ENCODE peak calls at places on chromosomes 7 and 10, in seven cellular contexts. One of them, this sample, is unnamed.

GRCh38 chr7:3005257-3005656 is 38.4 kb downstream of the CARD11 start:
- DNase-seq in PC-3: peak; percentile 19
- DNase-seq in colonic mucosa: no peak
- DNase-seq in fibroblast of lung: no peak
- DNase-seq in MM.1S: no peak
- DNase-seq in GM12878: no peak
- DNase-seq in HCT116: no peak
- DNase-seq in this sample: no peak

GRCh38 chr10:5583525-5584175 is 58.9 kb downstream of the CALML3 start:
- DNase-seq in PC-3: peak; percentile 84
- DNase-seq in colonic mucosa: peak; percentile 66
- DNase-seq in fibroblast of lung: peak; percentile 67
- DNase-seq in MM.1S: peak; percentile 74
- DNase-seq in GM12878: peak; percentile 37
- DNase-seq in HCT116: no peak
- DNase-seq in this sample: no peak

GRCh38 chr10:102620138-102620591 is 24.1 kb upstream of the TRIM8 start:
- DNase-seq in PC-3: no peak
- DNase-seq in colonic mucosa: no peak
- DNase-seq in fibroblast of lung: no peak
- DNase-seq in MM.1S: no peak
- DNase-seq in GM12878: no peak
- DNase-seq in HCT116: no peak
- DNase-seq in this sample: no peak

GRCh38 chr10:15719899-15720634 is at the start of gene ITGA8:
- DNase-seq in PC-3: no peak
- DNase-seq in colonic mucosa: peak; percentile 23
- DNase-seq in fibroblast of lung: no peak
- DNase-seq in MM.1S: peak; percentile 94
- DNase-seq in GM12878: no peak
- DNase-seq in HCT116: no peak
- DNase-seq in this sample: no peak

GRCh38 chr10:86936661-86937501 is 20.5 kb downstream of the MMRN2 start:
- DNase-seq in PC-3: no peak
- DNase-seq in colonic mucosa: no peak
- DNase-seq in fibroblast of lung: peak; percentile 55
- DNase-seq in MM.1S: no peak
- DNase-seq in GM12878: no peak
- DNase-seq in HCT116: no peak
- DNase-seq in this sample: no peak

GRCh38 chr10:86104156-86104555 is 262.4 kb downstream of the GRID1 start:
- DNase-seq in PC-3: no peak
- DNase-seq in colonic mucosa: no peak
- DNase-seq in fibroblast of lung: no peak
- DNase-seq in MM.1S: no peak
- DNase-seq in GM12878: no peak
- DNase-seq in HCT116: no peak
- DNase-seq in this sample: no peak

GRCh38 chr7:155795951-155796350 is 16.3 kb downstream of the SHH start:
- DNase-seq in PC-3: no peak
- DNase-seq in colonic mucosa: no peak
- DNase-seq in fibroblast of lung: no peak
- DNase-seq in MM.1S: no peak
- DNase-seq in GM12878: no peak
- DNase-seq in HCT116: no peak
- DNase-seq in this sample: no peak

GRCh38 chr7:81618400-81619014 is 151.3 kb downstream of the HGF start:
- DNase-seq in PC-3: peak; percentile 90
- DNase-seq in colonic mucosa: no peak
- DNase-seq in fibroblast of lung: peak; percentile 96
- DNase-seq in MM.1S: no peak
- DNase-seq in GM12878: no peak
- DNase-seq in HCT116: peak; percentile 80
- DNase-seq in this sample: peak; percentile 42

GRCh38 chr10:130188195-130189175 is 52.3 kb downstream of the GLRX3 start:
- DNase-seq in PC-3: no peak
- DNase-seq in colonic mucosa: no peak
- DNase-seq in fibroblast of lung: no peak
- DNase-seq in MM.1S: no peak
- DNase-seq in GM12878: no peak
- DNase-seq in HCT116: no peak
- DNase-seq in this sample: no peak

GRCh38 chr10:19531324-19531723 is 284.9 kb upstream of the PLXDC2 start:
- DNase-seq in PC-3: no peak
- DNase-seq in colonic mucosa: no peak
- DNase-seq in fibroblast of lung: no peak
- DNase-seq in MM.1S: no peak
- DNase-seq in GM12878: no peak
- DNase-seq in HCT116: no peak
- DNase-seq in this sample: no peak

GRCh38 chr7:45564886-45565455 is 9.2 kb upstream of the ADCY1 start:
- DNase-seq in PC-3: no peak
- DNase-seq in colonic mucosa: no peak
- DNase-seq in fibroblast of lung: no peak
- DNase-seq in MM.1S: no peak
- DNase-seq in GM12878: no peak
- DNase-seq in HCT116: no peak
- DNase-seq in this sample: no peak

GRCh38 chr7:131104611-131105293 is 222.9 kb upstream of the MKLN1 start:
- DNase-seq in PC-3: no peak
- DNase-seq in colonic mucosa: no peak
- DNase-seq in fibroblast of lung: peak; percentile 9
- DNase-seq in MM.1S: no peak
- DNase-seq in GM12878: no peak
- DNase-seq in HCT116: no peak
- DNase-seq in this sample: no peak

GRCh38 chr7:27901028-27901760 is 161.2 kb downstream of the TAX1BP1 start:
- DNase-seq in PC-3: peak; percentile 28
- DNase-seq in colonic mucosa: no peak
- DNase-seq in fibroblast of lung: peak; percentile 46
- DNase-seq in MM.1S: peak; percentile 78
- DNase-seq in GM12878: peak; percentile 55
- DNase-seq in HCT116: no peak
- DNase-seq in this sample: no peak

GRCh38 chr10:124145109-124145860 is 51.9 kb upstream of the CHST15 start:
- DNase-seq in PC-3: no peak
- DNase-seq in colonic mucosa: peak; percentile 39
- DNase-seq in fibroblast of lung: no peak
- DNase-seq in MM.1S: no peak
- DNase-seq in GM12878: no peak
- DNase-seq in HCT116: no peak
- DNase-seq in this sample: no peak

GRCh38 chr7:42057331-42057730 is 179.7 kb downstream of the GLI3 start:
- DNase-seq in PC-3: peak; percentile 23
- DNase-seq in colonic mucosa: no peak
- DNase-seq in fibroblast of lung: no peak
- DNase-seq in MM.1S: no peak
- DNase-seq in GM12878: no peak
- DNase-seq in HCT116: no peak
- DNase-seq in this sample: no peak

GRCh38 chr7:134891262-134892001 is 94.9 kb upstream of the AGBL3 start:
- DNase-seq in PC-3: peak; percentile 92
- DNase-seq in colonic mucosa: peak; percentile 45
- DNase-seq in fibroblast of lung: peak; percentile 96
- DNase-seq in MM.1S: peak; percentile 25
- DNase-seq in GM12878: no peak
- DNase-seq in HCT116: peak; percentile 94
- DNase-seq in this sample: peak; percentile 66

GRCh38 chr7:157413881-157414701 is 77.3 kb downstream of the DNAJB6 start:
- DNase-seq in PC-3: no peak
- DNase-seq in colonic mucosa: no peak
- DNase-seq in fibroblast of lung: no peak
- DNase-seq in MM.1S: no peak
- DNase-seq in GM12878: no peak
- DNase-seq in HCT116: no peak
- DNase-seq in this sample: no peak

GRCh38 chr7:27161214-27161720 is 4.1 kb downstream of the HOXA9 start:
- DNase-seq in PC-3: no peak
- DNase-seq in colonic mucosa: peak; percentile 76
- DNase-seq in fibroblast of lung: no peak
- DNase-seq in MM.1S: no peak
- DNase-seq in GM12878: no peak
- DNase-seq in HCT116: no peak
- DNase-seq in this sample: no peak

GRCh38 chr10:77742172-77742571 is 104.6 kb upstream of the KCNMA1 start:
- DNase-seq in PC-3: no peak
- DNase-seq in colonic mucosa: no peak
- DNase-seq in fibroblast of lung: no peak
- DNase-seq in MM.1S: no peak
- DNase-seq in GM12878: no peak
- DNase-seq in HCT116: no peak
- DNase-seq in this sample: no peak

GRCh38 chr10:16521311-16522016 is at the start of gene C1QL3:
- DNase-seq in PC-3: peak; percentile 2
- DNase-seq in colonic mucosa: no peak
- DNase-seq in fibroblast of lung: peak; percentile 34
- DNase-seq in MM.1S: no peak
- DNase-seq in GM12878: no peak
- DNase-seq in HCT116: no peak
- DNase-seq in this sample: no peak

GRCh38 chr10:24360286-24361127 is 151.6 kb downstream of the KIAA1217 start:
- DNase-seq in PC-3: peak; percentile 77
- DNase-seq in colonic mucosa: peak; percentile 81
- DNase-seq in fibroblast of lung: peak; percentile 68
- DNase-seq in MM.1S: peak; percentile 56
- DNase-seq in GM12878: no peak
- DNase-seq in HCT116: peak; percentile 47
- DNase-seq in this sample: no peak

GRCh38 chr10:116815641-116816415 is 33.5 kb upstream of the ENO4 start:
- DNase-seq in PC-3: peak; percentile 28
- DNase-seq in colonic mucosa: no peak
- DNase-seq in fibroblast of lung: peak; percentile 85
- DNase-seq in MM.1S: no peak
- DNase-seq in GM12878: no peak
- DNase-seq in HCT116: no peak
- DNase-seq in this sample: no peak

GRCh38 chr7:142301923-142302550 is 44.2 kb upstream of the PRSS58 start:
- DNase-seq in PC-3: peak; percentile 31
- DNase-seq in colonic mucosa: no peak
- DNase-seq in fibroblast of lung: peak; percentile 6
- DNase-seq in MM.1S: peak; percentile 71
- DNase-seq in GM12878: no peak
- DNase-seq in HCT116: peak; percentile 22
- DNase-seq in this sample: no peak

GRCh38 chr10:77479586-77479985 is 158.0 kb downstream of the KCNMA1 start:
- DNase-seq in PC-3: peak; percentile 47
- DNase-seq in colonic mucosa: no peak
- DNase-seq in fibroblast of lung: no peak
- DNase-seq in MM.1S: no peak
- DNase-seq in GM12878: no peak
- DNase-seq in HCT116: no peak
- DNase-seq in this sample: no peak

DNA sequence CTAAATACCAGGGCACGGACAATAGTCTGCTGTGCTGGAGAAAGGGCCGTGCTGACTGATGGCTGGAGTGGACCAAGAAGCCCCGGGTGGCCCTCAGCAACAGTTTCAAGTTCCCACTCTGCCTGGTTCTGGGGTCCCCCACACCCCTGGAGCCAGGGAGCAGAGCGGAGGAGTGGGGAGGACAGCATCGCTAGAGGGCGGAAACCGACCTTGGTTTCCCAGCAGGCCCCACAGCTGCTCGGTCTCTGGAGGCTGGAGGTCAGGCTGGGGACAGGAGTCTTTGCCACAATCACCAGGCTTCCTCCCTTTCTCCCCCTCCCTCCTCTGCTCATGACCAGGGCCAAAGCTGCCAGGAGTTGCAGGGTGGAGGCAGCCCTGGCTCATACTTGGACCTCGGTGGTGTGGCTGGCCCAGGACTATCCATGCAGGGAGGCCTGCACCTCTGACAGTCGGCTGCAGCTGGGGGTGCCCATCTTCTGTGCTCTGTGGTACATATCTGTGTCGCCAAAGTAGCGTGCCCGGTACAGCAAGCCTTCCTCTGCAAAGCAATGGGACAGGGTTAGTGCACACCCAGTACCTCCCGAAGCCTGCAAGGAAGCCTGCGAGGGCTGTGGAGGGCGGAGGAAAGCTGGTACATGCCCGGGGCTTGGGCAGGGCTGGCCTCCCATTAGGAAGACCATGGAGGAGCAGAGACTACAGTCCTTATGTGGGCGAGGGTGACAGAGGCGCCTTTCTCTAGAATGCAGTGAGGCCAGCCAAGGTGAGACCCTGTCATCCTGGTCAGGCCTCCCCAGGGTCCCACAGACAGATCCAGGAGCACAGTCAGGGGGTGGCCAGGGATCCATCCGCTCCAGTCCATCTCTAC is 19.1 kb downstream of the DNAJB12 start:
- DNase-seq in PC-3: no peak
- DNase-seq in colonic mucosa: peak; percentile 42
- DNase-seq in fibroblast of lung: peak; percentile 67
- DNase-seq in MM.1S: peak; percentile 89
- DNase-seq in GM12878: no peak
- DNase-seq in HCT116: no peak
- DNase-seq in this sample: no peak
- H3K9ac ChIP-seq in PC-3: no peak overlapping the region
- H3K9ac ChIP-seq in colonic mucosa: peak overlapping the region; percentile 48
- H3K9ac ChIP-seq in fibroblast of lung: peak overlapping the region; percentile 53
- H3K9ac ChIP-seq in MM.1S: peak overlapping the region; percentile 75
- H3K9ac ChIP-seq in GM12878: peak overlapping the region; percentile 69
- H3K9ac ChIP-seq in HCT116: no peak overlapping the region
- H3K9ac ChIP-seq in this sample: peak overlapping the region; percentile 51

GRCh38 chr10:44756235-44756634 is 154.9 kb upstream of the TMEM72 start:
- DNase-seq in PC-3: peak; percentile 86
- DNase-seq in colonic mucosa: no peak
- DNase-seq in fibroblast of lung: peak; percentile 99
- DNase-seq in MM.1S: no peak
- DNase-seq in GM12878: no peak
- DNase-seq in HCT116: no peak
- DNase-seq in this sample: no peak
- H3K9ac ChIP-seq in PC-3: peak overlapping the region; percentile 45
- H3K9ac ChIP-seq in colonic mucosa: no peak overlapping the region
- H3K9ac ChIP-seq in fibroblast of lung: no peak overlapping the region
- H3K9ac ChIP-seq in MM.1S: no peak overlapping the region
- H3K9ac ChIP-seq in GM12878: no peak overlapping the region
- H3K9ac ChIP-seq in HCT116: no peak overlapping the region
- H3K9ac ChIP-seq in this sample: no peak overlapping the region

GRCh38 chr10:48305905-48306264 is 592 bp upstream of the MAPK8 start:
- DNase-seq in PC-3: no peak
- DNase-seq in colonic mucosa: no peak
- DNase-seq in fibroblast of lung: no peak
- DNase-seq in MM.1S: no peak
- DNase-seq in GM12878: no peak
- DNase-seq in HCT116: no peak
- DNase-seq in this sample: no peak
- H3K9ac ChIP-seq in PC-3: no peak overlapping the region
- H3K9ac ChIP-seq in colonic mucosa: peak overlapping the region; percentile 2
- H3K9ac ChIP-seq in fibroblast of lung: no peak overlapping the region
- H3K9ac ChIP-seq in MM.1S: peak overlapping the region; percentile 1
- H3K9ac ChIP-seq in GM12878: peak overlapping the region; percentile 31
- H3K9ac ChIP-seq in HCT116: peak overlapping the region; percentile 18
- H3K9ac ChIP-seq in this sample: no peak overlapping the region

DNA sequence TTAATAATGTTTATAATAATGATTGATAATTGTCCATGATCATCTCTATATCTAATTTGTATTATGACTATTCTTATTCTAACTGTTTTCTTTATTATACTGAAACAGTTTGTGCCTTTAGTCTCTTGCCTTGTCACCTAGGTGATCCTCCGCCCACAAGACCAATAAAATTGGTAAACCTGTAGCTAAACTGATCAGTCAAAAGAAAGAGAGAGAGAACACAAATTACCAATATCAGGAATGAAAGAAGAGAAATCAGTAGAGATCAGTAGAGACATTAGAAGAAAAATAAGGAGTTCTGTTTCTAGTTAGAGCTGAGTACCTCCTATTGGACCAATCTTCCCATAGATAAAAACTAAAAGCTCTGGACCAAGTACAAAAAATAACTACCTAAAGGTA is 6.1 kb upstream of the COA1 start:
- DNase-seq in PC-3: no peak
- DNase-seq in colonic mucosa: no peak
- DNase-seq in fibroblast of lung: no peak
- DNase-seq in MM.1S: no peak
- DNase-seq in GM12878: no peak
- DNase-seq in HCT116: no peak
- DNase-seq in this sample: no peak
- H3K9ac ChIP-seq in PC-3: no peak overlapping the region
- H3K9ac ChIP-seq in colonic mucosa: no peak overlapping the region
- H3K9ac ChIP-seq in fibroblast of lung: no peak overlapping the region
- H3K9ac ChIP-seq in MM.1S: no peak overlapping the region
- H3K9ac ChIP-seq in GM12878: no peak overlapping the region
- H3K9ac ChIP-seq in HCT116: no peak overlapping the region
- H3K9ac ChIP-seq in this sample: no peak overlapping the region

This sample was measured in keratinocyte.